ENCODE peak calls at places on chromosome 2, in ten cellular contexts. W is CD8-positive, alpha-beta T cell; O is hepatocyte; N is mammary epithelial cell; P is mesenchymal stem cell; D is pancreas; S is uterus; U is fibroblast of lung; J is GM23248; H is body of pancreas. Q is an unnamed sample.

GRCh38 chr2:70354264-70354949 is 52.5 kb upstream of the FAM136A start:
- DNase-seq in J (peak; percentile 89), S (no peak), O (no peak), P (no peak), W (no peak), U (no peak), H (no peak), N (peak; percentile 65), D (no peak), Q (no peak)

GRCh38 chr2:200298015-200298414 is 8.5 kb upstream of the SPATS2L start:
- DNase-seq in N (no peak), J (no peak), D (no peak), U (no peak), S (no peak), W (no peak), H (no peak), P (no peak), O (no peak), Q (no peak)

GRCh38 chr2:128472789-128473174 is 154.1 kb upstream of the HS6ST1 start:
- DNase-seq in U (peak; percentile 68), O (no peak), H (no peak), S (no peak), P (peak; percentile 14), J (peak; percentile 52), D (no peak), N (no peak), W (no peak), Q (no peak)

GRCh38 chr2:185919155-185919554 is 180.6 kb downstream of the FSIP2 start:
- DNase-seq in S (no peak), O (no peak), P (no peak), N (peak; percentile 39), U (peak; percentile 0), H (no peak), W (no peak), D (no peak), J (peak; percentile 17), Q (no peak)

GRCh38 chr2:36564377-36564930 is 33.5 kb downstream of the FEZ2 start:
- DNase-seq in O (no peak), N (peak; percentile 45), S (no peak), U (no peak), H (no peak), P (no peak), W (no peak), D (no peak), J (no peak), Q (no peak)

GRCh38 chr2:25000503-25001328 is 29.0 kb upstream of the DNAJC27 start:
- DNase-seq in N (peak; percentile 5), U (no peak), H (no peak), P (no peak), S (no peak), W (no peak), J (peak; percentile 85), D (no peak), O (no peak), Q (no peak)

GRCh38 chr2:159129807-159130206 is 156.7 kb downstream of the WDSUB1 start:
- DNase-seq in J (no peak), P (no peak), N (no peak), O (no peak), W (no peak), H (no peak), S (no peak), U (no peak), D (no peak), Q (no peak)

GRCh38 chr2:42562474-42563144 is 5.8 kb upstream of the MTA3 start:
- DNase-seq in U (no peak), J (no peak), W (no peak), D (peak; percentile 69), N (peak; percentile 41), O (peak; percentile 26), H (peak; percentile 89), S (no peak), P (no peak), Q (peak; percentile 92)

GRCh38 chr2:237724811-237725478 is 73.6 kb upstream of the RBM44 start:
- DNase-seq in J (no peak), P (no peak), D (peak; percentile 72), U (no peak), H (peak; percentile 63), S (no peak), O (no peak), N (no peak), W (no peak), Q (peak; percentile 72)

GRCh38 chr2:103172821-103173220 is 411.0 kb downstream of the TMEM182 start:
- DNase-seq in O (no peak), J (no peak), H (no peak), S (no peak), N (no peak), D (no peak), P (no peak), U (no peak), W (no peak), Q (no peak)

GRCh38 chr2:147490612-147491261 is 354.1 kb upstream of the ACVR2A start:
- DNase-seq in P (no peak), W (no peak), O (no peak), J (no peak), S (no peak), H (no peak), U (no peak), D (no peak), N (no peak), Q (peak; percentile 49)

GRCh38 chr2:96856776-96857673 is 791 bp downstream of the ANKRD39 start:
- DNase-seq in O (no peak), D (no peak), J (peak; percentile 63), W (no peak), P (peak; percentile 38), H (peak; percentile 40), N (peak; percentile 20), U (peak; percentile 25), S (no peak), Q (peak; percentile 44)
- H3K4me3 ChIP-seq in O (peak overlapping the region; percentile 72), D (peak overlapping the region; percentile 69), J (peak overlapping the region; percentile 85), W (peak overlapping the region; percentile 83), P (peak overlapping the region; percentile 85), H (peak overlapping the region; percentile 86), N (peak overlapping the region; percentile 76), U (peak overlapping the region; percentile 93), S (peak overlapping the region; percentile 95), Q (peak overlapping the region; percentile 72)

DNA sequence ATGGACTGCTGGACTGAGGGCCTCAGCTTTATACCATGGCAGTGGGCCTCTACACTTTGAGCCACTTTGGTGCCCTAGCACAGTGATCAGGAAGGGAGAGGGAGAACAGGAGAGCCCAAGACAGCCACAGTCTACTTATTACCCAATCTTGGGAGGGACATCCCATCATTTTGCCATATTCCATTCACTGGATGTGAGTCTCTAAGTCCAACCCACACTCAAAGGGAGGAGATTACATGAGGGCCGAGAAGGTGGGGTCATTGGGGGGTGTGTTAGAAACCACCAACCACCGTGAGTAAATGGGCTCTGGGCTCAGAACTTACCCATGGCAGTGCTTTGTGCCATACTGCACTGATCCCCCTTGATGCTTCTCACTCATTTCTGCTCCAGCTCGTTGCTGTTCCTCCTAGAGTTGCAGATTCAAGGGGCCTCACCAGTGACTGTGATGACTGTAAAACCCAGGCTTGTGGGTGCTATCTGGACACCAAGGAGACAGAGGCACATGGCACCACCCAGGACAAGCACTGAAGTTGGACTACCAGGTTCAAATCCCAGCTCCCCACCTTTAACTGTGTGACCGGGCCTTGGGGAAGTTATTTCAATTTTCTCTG is 97.6 kb upstream of the RAB6C start:
- DNase-seq in W (no peak), N (no peak), J (no peak), U (no peak), D (no peak), S (no peak), P (no peak), H (no peak), O (no peak), Q (no peak)
- H3K27ac ChIP-seq in W (no peak overlapping the region), N (no peak overlapping the region), J (no peak overlapping the region), U (no peak overlapping the region), D (no peak overlapping the region), S (no peak overlapping the region), P (no peak overlapping the region), H (no peak overlapping the region), O (no peak overlapping the region), Q (no peak overlapping the region)

DNA sequence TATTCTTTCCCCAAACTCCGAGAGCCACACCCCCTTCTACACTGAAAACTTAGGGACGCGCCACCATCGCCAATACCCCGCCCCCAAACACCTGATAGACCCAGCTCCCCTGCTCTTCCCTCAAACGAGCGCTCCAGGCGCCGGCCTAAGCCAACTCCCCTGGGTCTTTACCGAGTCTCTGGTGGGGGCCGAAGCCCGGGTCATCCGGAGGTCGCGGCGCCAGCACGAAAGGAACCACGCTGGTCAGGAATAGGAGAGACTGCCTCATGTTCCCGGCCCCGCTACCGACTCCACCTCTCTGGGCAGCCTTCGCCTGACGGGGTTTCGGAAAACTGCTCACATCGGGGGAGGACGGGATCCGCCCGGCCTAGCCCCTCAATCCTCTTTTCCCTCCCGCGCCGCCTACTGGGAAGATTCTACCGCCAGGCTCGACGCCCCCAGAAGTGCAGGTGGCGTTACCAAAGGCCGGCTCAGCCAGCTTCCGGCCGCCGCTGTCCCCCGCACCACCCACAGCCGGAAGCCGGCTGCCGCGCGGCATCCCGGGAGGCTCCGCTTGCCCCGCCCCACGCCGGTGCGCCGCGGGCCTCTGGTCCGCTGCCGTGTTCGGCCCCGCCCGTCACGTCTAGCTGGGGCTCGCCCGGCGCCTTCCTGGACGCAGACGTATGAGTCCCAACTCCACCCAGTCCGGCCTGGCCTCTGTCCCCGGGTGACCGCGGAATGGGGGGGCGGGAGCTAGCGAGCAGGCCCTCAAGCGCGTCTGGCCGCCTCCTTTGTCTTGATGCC is at the start of gene ADAM17:
- DNase-seq in O (peak; percentile 98), H (peak; percentile 97), U (peak; percentile 96), J (peak; percentile 100), D (peak; percentile 97), W (peak; percentile 77), N (peak; percentile 98), P (peak; percentile 97), S (peak; percentile 96), Q (peak; percentile 97)
- H3K4me1 ChIP-seq in O (peaks cover 11% of the 10 kb centered on the region), H (peaks cover 27% of the 10 kb centered on the region), U (peaks cover 22% of the 10 kb centered on the region), J (peaks cover 60% of the 10 kb centered on the region), D (peaks cover 26% of the 10 kb centered on the region), W (peaks cover 37% of the 10 kb centered on the region), N (peaks cover 31% of the 10 kb centered on the region), P (peaks cover 5% of the 10 kb centered on the region), S (peaks cover 17% of the 10 kb centered on the region), Q (no peaks in the 10 kb centered on the region)

GRCh38 chr2:218395456-218395825 is 4.2 kb upstream of the CTDSP1 start:
- DNase-seq in P (no peak), S (peak; percentile 54), U (no peak), N (no peak), J (no peak), H (no peak), O (no peak), W (no peak), D (no peak), Q (peak; percentile 25)
- H3K4me3 ChIP-seq in P (peak overlapping the region; percentile 25), S (peak overlapping the region; percentile 95), U (peak overlapping the region; percentile 44), N (peak overlapping the region; percentile 58), J (peak overlapping the region; percentile 95), H (no peak overlapping the region), O (no peak overlapping the region), W (peak overlapping the region; percentile 9), D (peak overlapping the region; percentile 98), Q (peak overlapping the region; percentile 96)

Q was measured in small intestine.